ENCODE peak calls at places on chromosomes 3 and 15, in seven cellular contexts. J is globus pallidus, K is NB4, H is chondrocyte, E is Kasumi-1, U is posterior cingulate gyrus, L is PC-9. O is an unnamed sample.

GRCh38 chr15:30979457-30979856 is 12.0 kb downstream of the MTMR10 start:
- DNase-seq in L (no peak), J (no peak), K (peak; percentile 34), E (peak; percentile 6), H (no peak), U (no peak), O (no peak)

GRCh38 chr3:48952510-48953118 is 34.0 kb downstream of the ARIH2 start:
- DNase-seq in L (no peak), J (peak; percentile 36), H (no peak), U (no peak), K (peak; percentile 15), E (no peak), O (peak; percentile 88)

GRCh38 chr15:42605281-42605744 is 29.9 kb downstream of the STARD9 start:
- DNase-seq in L (no peak), U (no peak), J (no peak), K (peak; percentile 76), E (peak; percentile 20), H (no peak), O (no peak)

GRCh38 chr15:86735244-86736040 is 655.8 kb downstream of the AGBL1 start:
- DNase-seq in L (no peak), J (no peak), K (no peak), U (no peak), H (no peak), E (no peak), O (no peak)

GRCh38 chr15:91706366-91707032 is 147.0 kb upstream of the SLCO3A1 start:
- DNase-seq in H (no peak), L (peak; percentile 57), E (peak; percentile 78), J (peak; percentile 89), U (peak; percentile 53), K (peak; percentile 92), O (peak; percentile 96)

GRCh38 chr3:76083992-76084391 is 298.6 kb upstream of the ZNF717 start:
- DNase-seq in J (no peak), U (no peak), E (no peak), L (no peak), H (no peak), K (no peak), O (no peak)

GRCh38 chr15:69407719-69408400 is 6.3 kb upstream of the KIF23 start:
- DNase-seq in E (no peak), U (no peak), J (no peak), H (no peak), L (no peak), K (no peak), O (no peak)

GRCh38 chr3:7536921-7537320 is 676.0 kb downstream of the GRM7 start:
- DNase-seq in H (no peak), E (no peak), U (no peak), K (no peak), L (no peak), J (no peak), O (no peak)

GRCh38 chr3:16647668-16648067 is 42.4 kb upstream of the DAZL start:
- DNase-seq in U (no peak), K (no peak), E (no peak), J (no peak), H (no peak), L (no peak), O (no peak)

GRCh38 chr3:130894873-130895330 is 1.0 kb downstream of the ATP2C1 start:
- DNase-seq in L (no peak), K (no peak), J (no peak), U (no peak), E (no peak), H (no peak), O (no peak)

GRCh38 chr3:125141596-125142417 is 70.7 kb downstream of the SLC12A8 start:
- DNase-seq in J (no peak), E (no peak), K (peak; percentile 69), H (no peak), U (no peak), L (no peak), O (peak; percentile 88)

GRCh38 chr3:156187146-156187769 is 66.9 kb downstream of the KCNAB1 start:
- DNase-seq in E (no peak), U (no peak), H (no peak), L (no peak), K (no peak), J (no peak), O (no peak)

GRCh38 chr3:117645561-117646242 is 936.1 kb downstream of the TUSC7 start:
- DNase-seq in H (no peak), U (no peak), J (no peak), L (no peak), K (no peak), E (no peak), O (no peak)

GRCh38 chr3:115885621-115886020 is 262.3 kb downstream of the GAP43 start:
- DNase-seq in J (no peak), E (peak; percentile 12), L (no peak), H (no peak), U (no peak), K (peak; percentile 7), O (peak; percentile 61)

GRCh38 chr3:42706721-42707619 is 4.4 kb upstream of the HHATL start:
- DNase-seq in L (no peak), K (no peak), H (peak; percentile 20), E (no peak), J (no peak), U (no peak), O (no peak)

GRCh38 chr3:96354742-96355141 is 459.7 kb upstream of the EPHA6 start:
- DNase-seq in L (no peak), E (no peak), H (no peak), J (no peak), U (no peak), K (no peak), O (no peak)

GRCh38 chr3:38728008-38728407 is 78.5 kb upstream of the SCN5A start:
- DNase-seq in J (no peak), H (no peak), U (no peak), E (no peak), K (no peak), L (no peak), O (no peak)

GRCh38 chr15:53445531-53445930 is 313.9 kb downstream of the WDR72 start:
- DNase-seq in J (no peak), E (no peak), L (no peak), U (no peak), H (no peak), K (no peak), O (no peak)

GRCh38 chr15:26083457-26084350 is 220.6 kb upstream of the ATP10A start:
- DNase-seq in K (no peak), J (no peak), E (no peak), L (no peak), H (no peak), U (no peak), O (no peak)

GRCh38 chr15:70243686-70244540 is 146.2 kb upstream of the TLE3 start:
- DNase-seq in H (no peak), J (no peak), U (no peak), K (no peak), L (no peak), E (no peak), O (peak; percentile 33)

GRCh38 chr3:56364665-56365064 is 103.6 kb downstream of the ERC2 start:
- DNase-seq in U (no peak), L (no peak), E (no peak), J (no peak), H (no peak), K (no peak), O (no peak)

GRCh38 chr3:196149922-196150321 is 61.3 kb downstream of the ZDHHC19 start:
- DNase-seq in L (no peak), J (no peak), H (peak; percentile 2), K (peak; percentile 55), U (no peak), E (no peak), O (no peak)

GRCh38 chr3:47370887-47371697 is 9.7 kb upstream of the PTPN23 start:
- DNase-seq in J (no peak), L (no peak), E (no peak), U (no peak), K (peak; percentile 54), H (no peak), O (peak; percentile 79)

GRCh38 chr15:85762039-85762755 is 32.5 kb downstream of the KLHL25 start:
- DNase-seq in J (no peak), H (no peak), L (no peak), K (no peak), U (no peak), E (no peak), O (no peak)

GRCh38 chr3:69379661-69380060 is 6.2 kb downstream of the FRMD4B start:
- DNase-seq in J (no peak), U (no peak), L (no peak), K (no peak), H (no peak), E (no peak), O (no peak)

GRCh38 chr15:77421370-77421700 is 647 bp downstream of the HMG20A start:
- DNase-seq in L (no peak), U (no peak), E (no peak), H (no peak), K (peak; percentile 57), J (no peak), O (peak; percentile 59)

GRCh38 chr3:187737401-187738088 is 7.7 kb downstream of the BCL6 start:
- DNase-seq in J (peak; percentile 59), L (no peak), K (peak; percentile 20), E (no peak), U (peak; percentile 57), H (no peak), O (peak; percentile 82)